ENCODE peak calls at places on chromosomes 5 and 9, in four cellular contexts. One of them, this sample, is unnamed.

GRCh38 chr9:128138001-128138400 is 10.5 kb upstream of the PTGES2 start:
- DNase-seq in fibroblast of the aortic adventitia: no peak
- DNase-seq in stomach: no peak
- DNase-seq in prostate gland: no peak
- DNase-seq in this sample: no peak

GRCh38 chr9:137665697-137666504 is 47.1 kb downstream of the EHMT1 start:
- DNase-seq in prostate gland: no peak
- DNase-seq in fibroblast of the aortic adventitia: peak
- DNase-seq in stomach: no peak
- DNase-seq in this sample: no peak

GRCh38 chr5:174995827-174996226 is 271.4 kb downstream of the MSX2 start:
- DNase-seq in fibroblast of the aortic adventitia: no peak
- DNase-seq in prostate gland: no peak
- DNase-seq in stomach: no peak
- DNase-seq in this sample: no peak

GRCh38 chr9:8558176-8558575 is 758.6 kb upstream of the DMAC1 start:
- DNase-seq in fibroblast of the aortic adventitia: peak
- DNase-seq in prostate gland: no peak
- DNase-seq in stomach: no peak
- DNase-seq in this sample: no peak

GRCh38 chr5:106189121-106189809 is 1481.5 kb downstream of the EFNA5 start:
- DNase-seq in prostate gland: no peak
- DNase-seq in fibroblast of the aortic adventitia: no peak
- DNase-seq in stomach: no peak
- DNase-seq in this sample: no peak

GRCh38 chr5:174083041-174083827 is 37.7 kb downstream of the NSG2 start:
- DNase-seq in prostate gland: no peak
- DNase-seq in stomach: no peak
- DNase-seq in fibroblast of the aortic adventitia: no peak
- DNase-seq in this sample: no peak

GRCh38 chr5:157651623-157652376 is 438 bp downstream of the SOX30 start:
- DNase-seq in fibroblast of the aortic adventitia: no peak
- DNase-seq in prostate gland: peak
- DNase-seq in stomach: peak
- DNase-seq in this sample: no peak

GRCh38 chr5:56677693-56678092 is 137.7 kb upstream of the MAP3K1 start:
- DNase-seq in stomach: no peak
- DNase-seq in prostate gland: no peak
- DNase-seq in fibroblast of the aortic adventitia: no peak
- DNase-seq in this sample: no peak

GRCh38 chr9:113307401-113307975 is 4.3 kb upstream of the RNF183 start:
- DNase-seq in prostate gland: no peak
- DNase-seq in stomach: no peak
- DNase-seq in fibroblast of the aortic adventitia: no peak
- DNase-seq in this sample: no peak

GRCh38 chr5:7970816-7971215 is 101.9 kb downstream of the MTRR start:
- DNase-seq in fibroblast of the aortic adventitia: no peak
- DNase-seq in prostate gland: no peak
- DNase-seq in stomach: no peak
- DNase-seq in this sample: no peak

DNA sequence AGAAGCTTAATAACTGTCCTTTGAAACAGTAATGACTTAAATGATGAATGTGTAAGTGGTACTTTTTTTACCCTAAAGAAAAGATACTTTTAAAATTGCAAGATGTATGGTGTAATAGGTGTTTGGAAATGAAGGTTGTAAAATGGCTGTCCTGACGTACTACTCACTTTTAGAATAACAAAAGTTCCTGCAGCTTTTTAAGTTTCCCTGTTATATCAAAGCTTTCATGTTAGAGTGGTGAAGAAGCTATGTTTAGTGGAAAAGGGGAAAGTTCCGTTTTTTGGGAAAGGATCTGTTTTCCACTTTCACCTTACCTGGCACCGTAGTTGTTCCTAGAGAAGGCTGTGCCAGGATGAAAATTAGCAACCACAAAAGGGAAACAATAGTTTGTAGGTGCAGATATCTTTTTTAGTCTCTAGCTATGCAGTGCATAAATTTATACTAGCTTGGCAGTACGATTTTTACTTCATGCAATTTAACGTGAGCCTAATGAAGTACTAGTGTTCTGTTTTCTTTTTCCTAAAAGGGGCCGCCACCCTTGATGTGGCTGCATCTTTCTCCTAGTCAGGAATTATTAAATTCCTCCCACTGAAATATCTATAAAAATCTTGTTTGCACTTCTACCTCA is 1.3 kb downstream of the TNPO1 start:
- DNase-seq in stomach: no peak
- DNase-seq in prostate gland: no peak
- DNase-seq in fibroblast of the aortic adventitia: peak
- DNase-seq in this sample: no peak
- H3K4me3 ChIP-seq in stomach: peak
- H3K4me3 ChIP-seq in prostate gland: peak
- H3K4me3 ChIP-seq in fibroblast of the aortic adventitia: peak
- H3K4me3 ChIP-seq in this sample: peak

DNA sequence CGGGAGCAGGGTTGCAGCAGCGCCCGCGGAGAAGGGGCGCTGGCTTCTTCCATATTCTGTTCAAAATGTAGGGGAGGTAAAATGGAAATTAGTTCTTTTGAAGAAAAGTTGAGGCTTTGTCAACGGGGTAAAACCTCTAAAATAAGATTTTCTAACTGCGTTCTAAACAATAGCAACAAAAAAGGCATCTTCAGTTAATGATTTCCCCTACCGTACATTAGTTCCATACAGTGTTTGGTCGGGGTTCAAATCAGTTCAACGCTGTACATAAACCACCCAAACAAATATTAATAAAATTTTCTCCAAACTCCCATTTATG is 343 bp upstream of the FANCC start:
- DNase-seq in prostate gland: no peak
- DNase-seq in stomach: no peak
- DNase-seq in fibroblast of the aortic adventitia: no peak
- DNase-seq in this sample: no peak
- H3K4me3 ChIP-seq in prostate gland: peak
- H3K4me3 ChIP-seq in stomach: peak
- H3K4me3 ChIP-seq in fibroblast of the aortic adventitia: peak
- H3K4me3 ChIP-seq in this sample: peak

DNA sequence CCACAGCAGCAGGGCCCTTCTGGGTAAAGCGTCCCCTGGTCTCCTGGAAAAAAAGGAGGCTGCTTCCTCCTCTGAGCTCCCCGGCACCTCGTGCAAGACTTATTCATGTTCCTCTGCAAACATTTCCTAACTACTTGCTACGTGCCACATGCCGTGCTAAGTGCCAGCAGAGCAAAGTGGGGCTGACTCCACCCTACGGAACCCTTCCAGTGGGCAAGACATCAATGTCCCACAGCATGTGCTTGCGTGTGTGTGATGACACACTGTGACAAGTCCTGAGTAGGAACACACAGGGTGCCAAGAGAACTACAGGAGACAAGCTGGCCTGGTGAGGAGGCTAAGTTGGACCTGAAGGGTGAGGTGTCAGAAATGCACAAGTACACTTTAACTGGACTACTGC is 57.4 kb downstream of the SEMA4D start:
- DNase-seq in prostate gland: peak
- DNase-seq in stomach: peak
- DNase-seq in fibroblast of the aortic adventitia: no peak
- DNase-seq in this sample: no peak
- H3K4me3 ChIP-seq in prostate gland: no peak
- H3K4me3 ChIP-seq in stomach: no peak
- H3K4me3 ChIP-seq in fibroblast of the aortic adventitia: no peak
- H3K4me3 ChIP-seq in this sample: no peak

GRCh38 chr9:88852794-88853193 is 138.5 kb upstream of the S1PR3 start:
- DNase-seq in fibroblast of the aortic adventitia: peak
- DNase-seq in prostate gland: no peak
- DNase-seq in stomach: no peak
- DNase-seq in this sample: no peak
- H3K4me3 ChIP-seq in fibroblast of the aortic adventitia: no peak
- H3K4me3 ChIP-seq in prostate gland: no peak
- H3K4me3 ChIP-seq in stomach: no peak
- H3K4me3 ChIP-seq in this sample: no peak

GRCh38 chr9:842918-843468 is 1.5 kb downstream of the DMRT1 start:
- DNase-seq in stomach: no peak
- DNase-seq in fibroblast of the aortic adventitia: no peak
- DNase-seq in prostate gland: no peak
- DNase-seq in this sample: no peak
- H3K4me3 ChIP-seq in stomach: no peak
- H3K4me3 ChIP-seq in fibroblast of the aortic adventitia: no peak
- H3K4me3 ChIP-seq in prostate gland: no peak
- H3K4me3 ChIP-seq in this sample: no peak

DNA sequence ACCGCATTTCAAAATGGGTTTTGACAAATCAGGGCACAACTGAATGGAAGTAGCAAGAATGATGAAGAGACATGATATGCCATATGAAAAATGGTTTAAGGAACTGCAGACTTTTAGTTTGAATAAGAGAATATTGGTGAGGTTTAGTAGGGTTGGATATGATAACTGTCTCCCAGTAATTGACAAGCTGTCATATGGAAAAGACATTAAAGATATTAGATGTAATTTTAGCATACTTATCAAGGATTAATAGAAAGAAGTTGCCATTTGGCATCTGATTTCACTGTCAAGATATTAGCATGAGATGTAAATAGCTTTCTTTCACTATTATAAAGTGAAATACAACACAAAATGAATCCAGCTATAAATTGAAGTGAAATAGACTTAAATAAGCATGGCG is 169.0 kb upstream of the MPDZ start:
- DNase-seq in prostate gland: no peak
- DNase-seq in stomach: no peak
- DNase-seq in fibroblast of the aortic adventitia: no peak
- DNase-seq in this sample: no peak
- H3K4me3 ChIP-seq in prostate gland: no peak
- H3K4me3 ChIP-seq in stomach: no peak
- H3K4me3 ChIP-seq in fibroblast of the aortic adventitia: no peak
- H3K4me3 ChIP-seq in this sample: no peak

GRCh38 chr5:96569770-96570169 is 92.4 kb upstream of the CAST start:
- DNase-seq in prostate gland: no peak
- DNase-seq in stomach: no peak
- DNase-seq in fibroblast of the aortic adventitia: no peak
- DNase-seq in this sample: no peak
- H3K4me3 ChIP-seq in prostate gland: no peak
- H3K4me3 ChIP-seq in stomach: no peak
- H3K4me3 ChIP-seq in fibroblast of the aortic adventitia: no peak
- H3K4me3 ChIP-seq in this sample: no peak

GRCh38 chr5:110017854-110018253 is 328.1 kb downstream of the MAN2A1 start:
- DNase-seq in fibroblast of the aortic adventitia: no peak
- DNase-seq in stomach: no peak
- DNase-seq in prostate gland: no peak
- DNase-seq in this sample: peak
- H3K4me3 ChIP-seq in fibroblast of the aortic adventitia: no peak
- H3K4me3 ChIP-seq in stomach: no peak
- H3K4me3 ChIP-seq in prostate gland: no peak
- H3K4me3 ChIP-seq in this sample: no peak